ENCODE peak calls at places on chromosomes 6 and 20, in four cellular contexts. B is Panc1, Z is K562, X is HepG2. V is an unnamed sample. For H3K4me1, the result is how much of the 10 kb centered on the place peaks cover.

GRCh38 chr6:3292431-3293197 is 33.9 kb downstream of the PSMG4 start:
- DNase-seq in B (no peak), Z (no peak), X (no peak), V (no peak)

GRCh38 chr6:56046576-56046975 is 171.2 kb upstream of the BMP5 start:
- DNase-seq in B (no peak), Z (no peak), X (no peak), V (no peak)

GRCh38 chr6:147131728-147132127 is 72.5 kb upstream of the STXBP5 start:
- DNase-seq in B (no peak), Z (peak), X (no peak), V (no peak)

GRCh38 chr6:160462116-160462515 is 113.9 kb downstream of the SLC22A3 start:
- DNase-seq in B (no peak), Z (no peak), X (no peak), V (no peak)

GRCh38 chr6:15389759-15390723 is 144.2 kb downstream of the JARID2 start:
- DNase-seq in B (peak), Z (peak), X (peak), V (peak)

GRCh38 chr20:4661191-4661590 is 60.5 kb upstream of the PRND start:
- DNase-seq in B (no peak), Z (peak), X (no peak), V (no peak)

GRCh38 chr6:150485559-150486517 is 113.8 kb upstream of the PLEKHG1 start:
- DNase-seq in B (no peak), Z (no peak), X (no peak), V (no peak)

GRCh38 chr6:82067021-82067420 is 180.5 kb downstream of the IBTK start:
- DNase-seq in B (no peak), Z (no peak), X (no peak), V (no peak)

DNA sequence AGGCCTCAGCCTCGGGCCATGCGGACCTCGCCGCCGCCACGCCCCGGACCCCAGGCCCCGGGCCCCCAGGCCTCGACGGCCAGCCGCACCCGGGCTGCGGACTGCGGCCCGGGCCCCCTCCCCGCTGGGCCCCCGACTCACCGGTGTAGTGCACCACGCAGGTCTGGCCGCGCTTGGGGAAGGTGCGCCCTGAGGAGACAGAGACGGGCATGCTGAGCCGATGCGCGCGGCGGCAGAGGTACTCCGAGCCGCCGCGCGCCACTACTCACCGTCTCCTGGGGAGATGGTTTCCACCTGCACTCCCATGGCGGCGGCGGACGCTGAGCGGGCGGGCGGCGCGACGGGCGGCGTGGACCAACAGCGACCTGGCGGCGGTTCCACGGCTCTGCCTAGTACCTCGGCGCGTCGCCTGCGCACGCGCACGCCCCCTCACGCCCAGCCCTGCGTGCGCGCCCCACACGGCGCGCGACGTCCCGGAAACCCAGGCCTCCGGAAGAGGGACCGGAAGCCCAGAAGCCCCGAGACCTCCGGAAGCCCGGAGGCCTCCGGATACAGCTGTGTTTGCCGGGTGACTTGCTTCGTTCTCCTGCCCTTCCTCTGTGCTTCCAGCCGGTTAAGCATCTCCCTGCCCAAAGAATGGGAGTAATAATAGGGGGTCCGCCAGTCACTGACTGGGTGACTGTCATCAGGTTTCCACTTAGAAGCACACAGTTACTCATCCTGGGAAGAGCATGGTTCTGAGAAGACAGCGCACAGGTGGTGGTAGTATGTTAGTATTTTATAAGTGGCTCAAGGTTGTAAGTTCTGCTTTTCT is at the start of gene FKBP1A:
- DNase-seq in B (peak), Z (peak), X (peak), V (peak)
- H3K4me1 ChIP-seq in B (under half), Z (under half), X (half or more), V (under half)

GRCh38 chr6:112270756-112271155 is 16.4 kb upstream of the LAMA4 start:
- DNase-seq in B (no peak), Z (no peak), X (no peak), V (no peak)
- TF ChIP-seq TCF7L2 in B (no peak), Z (no peak), X (no peak), V (no peak)

GRCh38 chr6:99390896-99391295 is 3.1 kb downstream of the COQ3 start:
- DNase-seq in B (no peak), Z (no peak), X (no peak), V (no peak)

GRCh38 chr6:99393366-99393697 is 663 bp downstream of the COQ3 start:
- DNase-seq in B (peak), Z (peak), X (no peak), V (no peak)

DNA sequence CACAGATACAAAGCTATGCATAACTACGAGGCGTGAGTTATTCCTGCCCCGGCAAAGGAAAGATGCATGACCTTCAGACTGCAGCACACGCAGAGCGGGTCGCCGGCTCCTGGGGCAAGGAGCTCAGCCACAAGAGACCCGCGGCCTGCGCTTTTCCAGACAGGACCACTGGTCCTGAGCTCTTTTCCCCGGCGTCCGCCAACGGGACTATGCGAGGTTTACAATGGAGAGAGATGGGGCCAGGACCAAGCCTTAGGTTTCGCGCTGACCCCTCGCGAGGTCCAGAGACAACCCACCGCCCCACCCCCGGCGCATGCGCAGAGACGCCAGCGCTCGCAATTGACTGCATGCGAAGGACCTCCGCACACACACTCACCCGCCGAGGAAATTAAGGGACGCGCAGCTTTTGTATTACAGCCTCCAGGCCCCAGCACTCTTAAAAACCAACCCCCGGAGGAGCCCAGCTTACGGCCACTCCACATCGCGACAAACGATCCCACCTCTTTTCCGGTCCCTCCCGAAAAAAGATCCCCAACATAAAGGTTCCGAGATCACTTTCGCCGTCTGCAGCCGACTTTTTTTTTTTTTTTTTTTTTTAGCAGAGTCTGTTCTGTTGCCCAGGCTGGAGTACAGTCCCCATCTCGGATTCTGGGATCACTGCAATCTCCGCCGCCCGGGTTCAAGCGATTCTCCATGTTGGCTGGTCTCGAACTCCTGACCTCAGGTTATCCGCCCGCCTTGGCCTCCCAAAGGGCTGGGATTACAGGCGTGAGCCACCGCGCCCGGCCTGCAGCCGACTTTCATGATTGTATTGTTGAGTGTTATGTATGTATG is at the start of gene COQ3:
- DNase-seq in B (peak), Z (peak), X (peak), V (peak)
- TF ChIP-seq REST in B (no peak), Z (peak), X (no peak), V (no peak)

GRCh38 chr6:13522639-13523038 is 35.2 kb upstream of the GFOD1 start:
- DNase-seq in B (no peak), Z (no peak), X (no peak), V (no peak)

GRCh38 chr6:13526339-13526717 is 38.9 kb upstream of the GFOD1 start:
- DNase-seq in B (no peak), Z (no peak), X (no peak), V (no peak)

GRCh38 chr6:13526718-13527668 is 39.6 kb upstream of the GFOD1 start:
- DNase-seq in B (no peak), Z (no peak), X (no peak), V (no peak)

GRCh38 chr6:13523826-13524622 is 36.6 kb upstream of the GFOD1 start:
- DNase-seq in B (no peak), Z (no peak), X (no peak), V (no peak)

DNA sequence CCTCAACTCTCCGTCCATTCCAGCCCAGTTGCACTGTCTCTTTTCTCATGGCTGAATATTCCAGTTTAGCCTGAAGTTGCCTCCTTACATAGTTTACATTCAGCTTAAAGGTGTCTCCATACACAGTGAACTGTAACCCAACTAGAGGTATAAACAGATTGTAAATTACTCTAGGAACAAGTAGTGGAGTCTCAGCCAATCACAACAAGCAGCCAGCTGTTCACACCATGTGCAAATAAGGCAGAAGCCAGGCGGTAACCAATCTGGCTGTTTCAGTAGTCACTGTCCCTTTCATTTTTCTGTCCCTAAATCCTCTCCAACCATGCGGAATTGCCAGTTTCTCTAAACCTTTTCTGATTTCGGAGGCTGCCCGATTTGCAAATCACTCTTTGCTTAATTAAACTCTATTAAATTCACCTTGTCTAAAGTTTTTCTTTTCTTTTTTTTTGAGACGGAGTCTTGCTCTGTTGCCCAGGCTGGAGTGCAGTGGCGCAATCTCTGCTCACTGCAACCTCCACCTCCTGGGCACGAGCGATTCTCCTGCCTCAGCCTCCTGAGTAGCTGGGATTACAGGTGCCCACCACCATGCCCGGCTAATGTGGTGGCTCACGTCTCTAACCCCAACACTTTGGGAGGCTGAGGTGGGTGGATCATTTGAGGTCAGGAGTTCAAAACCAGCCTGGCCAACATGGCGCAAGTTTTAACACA is 37.6 kb upstream of the GFOD1 start:
- DNase-seq in B (no peak), Z (no peak), X (no peak), V (no peak)
- H3K4me1 ChIP-seq in B (under half), Z (under half), X (under half), V (under half)

GRCh38 chr20:64099880-64100565 is 7.3 kb downstream of the NPBWR2 start:
- DNase-seq in B (no peak), Z (no peak), X (no peak), V (no peak)
- TF ChIP-seq TCF7L2 in B (no peak), Z (no peak), X (no peak), V (no peak)

DNA sequence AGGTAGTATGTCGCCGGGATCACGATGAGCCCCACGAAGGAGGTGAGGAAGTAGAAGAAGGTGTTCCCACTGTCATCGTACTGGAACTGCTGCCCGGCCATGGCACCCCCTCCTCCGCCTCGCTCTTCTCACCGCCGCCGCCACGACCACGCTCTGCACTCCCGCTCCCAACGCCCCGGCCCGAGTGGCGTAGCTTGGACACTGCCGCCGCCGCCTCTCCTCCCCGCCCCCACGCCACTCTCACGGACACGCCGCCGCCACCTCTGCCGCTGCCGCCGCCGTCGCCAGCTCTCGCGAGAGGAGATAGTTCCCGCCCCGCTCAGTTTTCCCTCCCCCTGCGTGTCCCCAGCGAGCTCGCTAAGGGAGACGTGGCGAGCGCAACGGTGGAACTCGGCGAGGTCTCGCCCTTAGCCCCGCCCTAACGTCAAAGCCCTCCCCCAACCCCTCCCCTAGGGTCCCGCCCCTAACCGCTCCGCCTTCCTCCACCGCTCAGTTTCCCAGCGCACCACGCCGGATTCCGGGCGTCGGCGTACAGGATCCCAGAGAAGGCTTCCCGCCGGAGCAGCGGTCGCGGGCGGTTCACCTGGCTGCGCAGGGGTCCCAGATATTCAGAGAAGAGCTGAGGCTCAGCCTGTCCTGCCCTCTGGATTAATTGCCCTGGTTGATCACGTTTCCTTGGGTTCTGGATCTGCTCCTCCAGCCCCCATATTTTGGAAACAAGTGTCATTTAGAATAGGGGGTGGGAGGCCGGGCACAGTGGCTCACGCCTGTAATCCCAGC is at the start of gene SEC63:
- DNase-seq in B (peak), Z (peak), X (peak), V (peak)
- TF ChIP-seq REST in B (no peak), Z (peak), X (no peak), V (no peak)

V was measured in HCT116.